ENCODE peak calls at places on chromosomes 1 and 21, in seven cellular contexts. C is Peyer's patch; W is GM13977; J is neural crest cell; U is epithelial cell of esophagus; N is breast epithelium; K is CD4-positive, alpha-beta T cell. X is an unnamed sample.

GRCh38 chr1:46735708-46736324 is 16.9 kb upstream of the EFCAB14 start:
- DNase-seq in C (no peak), W (peak; percentile 35), J (peak; percentile 57), U (peak; percentile 72), N (no peak), K (no peak), X (peak; percentile 49)

GRCh38 chr1:62285984-62286481 is 33.2 kb downstream of the KANK4 start:
- DNase-seq in C (no peak), W (no peak), J (no peak), U (peak; percentile 23), N (no peak), K (no peak), X (no peak)

GRCh38 chr1:31984419-31985347 is 29.0 kb upstream of the KHDRBS1 start:
- DNase-seq in C (no peak), W (no peak), J (no peak), U (peak; percentile 69), N (no peak), K (peak; percentile 20), X (no peak)

GRCh38 chr1:156582388-156583022 is 3.0 kb downstream of the TTC24 start:
- DNase-seq in C (no peak), W (no peak), J (no peak), U (no peak), N (no peak), K (no peak), X (peak; percentile 40)

GRCh38 chr1:42913426-42914091 is 45.1 kb downstream of the SLC2A1 start:
- DNase-seq in C (no peak), W (peak; percentile 72), J (peak; percentile 55), U (peak; percentile 85), N (no peak), K (peak; percentile 49), X (peak; percentile 80)

GRCh38 chr1:86854352-86854751 is 59.6 kb downstream of the SELENOF start:
- DNase-seq in C (no peak), W (no peak), J (no peak), U (no peak), N (no peak), K (no peak), X (no peak)

GRCh38 chr1:16155537-16156410 is at the start of gene EPHA2:
- DNase-seq in C (peak; percentile 94), W (no peak), J (peak; percentile 80), U (peak; percentile 94), N (peak; percentile 85), K (no peak), X (no peak)

GRCh38 chr1:10916991-10917390 is 95.5 kb upstream of the TARDBP start:
- DNase-seq in C (no peak), W (no peak), J (no peak), U (no peak), N (no peak), K (no peak), X (no peak)

GRCh38 chr1:88609051-88609450 is 75.0 kb upstream of the PKN2 start:
- DNase-seq in C (no peak), W (no peak), J (no peak), U (peak; percentile 4), N (no peak), K (no peak), X (no peak)

GRCh38 chr1:84721152-84721551 is 30.9 kb upstream of the SSX2IP start:
- DNase-seq in C (no peak), W (no peak), J (no peak), U (peak; percentile 72), N (no peak), K (no peak), X (no peak)

GRCh38 chr21:28135646-28136045 is 857.0 kb downstream of the LTN1 start:
- DNase-seq in C (no peak), W (no peak), J (no peak), U (peak; percentile 25), N (no peak), K (no peak), X (no peak)

GRCh38 chr1:7048395-7048794 is 263.1 kb downstream of the CAMTA1 start:
- DNase-seq in C (no peak), W (no peak), J (no peak), U (no peak), N (no peak), K (no peak), X (no peak)

GRCh38 chr21:46594276-46594675 is 10.6 kb downstream of the S100B start:
- DNase-seq in C (no peak), W (no peak), J (no peak), U (no peak), N (no peak), K (no peak), X (no peak)

GRCh38 chr1:17230671-17231310 is 18.1 kb upstream of the PADI3 start:
- DNase-seq in C (no peak), W (no peak), J (no peak), U (no peak), N (no peak), K (no peak), X (no peak)

GRCh38 chr1:106907795-106908194 is 148.7 kb upstream of the PRMT6 start:
- DNase-seq in C (no peak), W (peak; percentile 34), J (no peak), U (no peak), N (no peak), K (no peak), X (peak; percentile 22)

GRCh38 chr21:42553435-42553834 is 39.8 kb downstream of the SLC37A1 start:
- DNase-seq in C (no peak), W (no peak), J (no peak), U (no peak), N (peak; percentile 2), K (no peak), X (no peak)

GRCh38 chr1:178267646-178268094 is 173.8 kb downstream of the RASAL2 start:
- DNase-seq in C (no peak), W (no peak), J (no peak), U (peak; percentile 38), N (no peak), K (no peak), X (no peak)

GRCh38 chr1:67261646-67262045 is 46.0 kb upstream of the IL12RB2 start:
- DNase-seq in C (no peak), W (no peak), J (no peak), U (no peak), N (no peak), K (peak; percentile 2), X (no peak)

GRCh38 chr1:200962631-200963030 is 60.9 kb downstream of the KIF21B start:
- DNase-seq in C (no peak), W (no peak), J (no peak), U (no peak), N (no peak), K (no peak), X (no peak)

GRCh38 chr1:201219481-201220387 is 29.1 kb downstream of the IGFN1 start:
- DNase-seq in C (no peak), W (no peak), J (no peak), U (no peak), N (no peak), K (no peak), X (no peak)

GRCh38 chr1:248828845-248829244 is 3.1 kb upstream of the SH3BP5L start:
- DNase-seq in C (no peak), W (no peak), J (no peak), U (peak; percentile 77), N (no peak), K (no peak), X (no peak)

GRCh38 chr1:202588644-202589189 is 121.5 kb downstream of the SYT2 start:
- DNase-seq in C (no peak), W (no peak), J (no peak), U (peak; percentile 81), N (no peak), K (no peak), X (no peak)

GRCh38 chr1:116168277-116169032 is 57.3 kb downstream of the MAB21L3 start:
- DNase-seq in C (peak; percentile 94), W (peak; percentile 85), J (peak; percentile 83), U (peak; percentile 62), N (peak; percentile 84), K (peak; percentile 77), X (peak; percentile 90)

GRCh38 chr1:168230709-168231108 is 4.9 kb downstream of the SFT2D2 start:
- DNase-seq in C (no peak), W (no peak), J (no peak), U (no peak), N (no peak), K (no peak), X (no peak)

DNA sequence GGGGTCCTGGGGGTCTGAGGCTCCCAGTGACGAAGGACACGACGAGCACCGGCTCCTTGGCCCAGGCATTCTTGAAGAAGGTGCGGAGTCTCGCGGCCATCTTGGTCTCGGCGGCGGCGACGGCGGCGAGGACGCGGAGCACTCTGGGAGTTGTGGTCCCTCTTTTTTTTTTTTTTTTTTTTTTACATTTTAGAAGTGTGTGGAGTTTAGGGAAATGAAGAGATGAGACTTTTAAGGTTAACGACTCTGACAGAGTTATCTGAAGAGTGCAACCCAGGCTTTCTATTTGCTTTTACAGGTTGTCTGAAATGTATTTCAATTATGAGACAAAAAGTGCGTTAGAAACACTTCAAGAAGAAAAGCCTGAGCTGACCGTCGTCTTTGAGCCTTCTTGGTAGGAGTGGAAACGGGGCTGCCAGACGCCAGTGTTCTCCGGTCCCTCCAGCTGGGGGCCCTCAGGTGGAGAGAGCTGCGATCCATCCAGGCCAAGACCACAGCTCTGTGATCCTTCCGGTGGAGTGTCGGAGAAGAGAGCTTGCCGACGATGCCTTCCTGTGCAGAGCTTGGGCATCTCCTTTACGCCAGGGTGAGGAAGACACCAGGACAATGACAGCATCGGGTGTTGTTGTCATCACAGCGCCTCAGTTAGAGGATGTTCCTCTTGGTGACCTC is 9.7 kb downstream of the OR2B11 start:
- DNase-seq in C (peak; percentile 71), W (no peak), J (peak; percentile 34), U (peak; percentile 64), N (peak; percentile 65), K (no peak), X (no peak)
- TF ChIP-seq CTCF in C (no peak), W (no peak), J (no peak), U (no peak), N (no peak), K (no peak), X (no peak)

DNA sequence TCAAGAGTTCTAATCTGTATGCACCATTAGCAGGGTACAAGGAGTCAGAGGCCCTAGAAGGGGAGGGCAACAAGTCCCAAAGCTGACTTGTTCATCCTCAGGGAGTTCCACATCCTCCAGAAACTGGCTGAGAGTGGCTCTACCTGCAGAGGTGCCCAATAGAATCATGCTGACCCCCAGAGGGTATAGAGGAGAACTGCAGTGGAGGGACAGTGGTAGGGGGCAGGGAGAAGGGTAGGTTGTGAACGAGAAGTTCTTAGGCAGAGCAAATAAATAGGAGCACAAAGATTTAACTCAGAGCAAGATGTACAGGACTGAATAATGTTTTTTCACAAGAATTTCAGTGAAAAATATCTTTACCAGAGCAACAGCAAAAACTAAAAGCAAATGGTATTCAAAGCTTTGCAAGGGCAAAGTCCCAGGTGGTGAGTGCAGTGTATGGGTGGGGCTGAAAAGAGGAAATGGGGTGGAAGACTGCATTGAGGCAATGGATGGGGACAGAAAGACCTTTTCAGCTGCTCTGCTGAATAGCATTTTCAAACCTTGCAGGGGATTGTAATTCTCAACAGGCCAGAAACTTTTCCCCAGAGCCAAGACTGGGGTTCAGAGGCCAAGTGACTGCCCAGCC is 3.1 kb downstream of the FCRL2 start:
- DNase-seq in C (no peak), W (peak; percentile 40), J (no peak), U (no peak), N (no peak), K (no peak), X (peak; percentile 36)
- TF ChIP-seq CTCF in C (peak; percentile 67), W (peak; percentile 76), J (peak; percentile 31), U (no peak), N (no peak), K (no peak), X (peak; percentile 50)

GRCh38 chr1:205351984-205352713 is 4.6 kb downstream of the KLHDC8A start:
- DNase-seq in C (peak; percentile 86), W (no peak), J (no peak), U (peak; percentile 76), N (no peak), K (no peak), X (no peak)
- TF ChIP-seq CTCF in C (no peak), W (no peak), J (no peak), U (no peak), N (no peak), K (no peak), X (no peak)

GRCh38 chr1:83671586-83671985 is 327.3 kb downstream of the TTLL7 start:
- DNase-seq in C (no peak), W (no peak), J (no peak), U (no peak), N (no peak), K (no peak), X (no peak)
- TF ChIP-seq CTCF in C (no peak), W (no peak), J (no peak), U (no peak), N (no peak), K (no peak), X (no peak)

X was measured in GM20000.